ENCODE peak calls at places on chromosomes 11 and 22, in seven cellular contexts. L is PC-3, J is keratinocyte, X is HepG2, F is endothelial cell of umbilical vein, W is neural progenitor cell, V is PC-9. H is an unnamed sample.

GRCh38 chr11:61353109-61354067 is 8.3 kb downstream of the CYB561A3 start:
- DNase-seq in F (no peak), V (no peak), L (no peak), J (no peak), W (no peak), X (no peak), H (no peak)

GRCh38 chr11:77633856-77634425 is 3.7 kb downstream of the CLNS1A start:
- DNase-seq in W (no peak), V (no peak), F (no peak), L (no peak), J (no peak), X (no peak), H (no peak)

GRCh38 chr11:61513143-61513740 is 4.7 kb downstream of the LRRC10B start:
- DNase-seq in J (no peak), V (peak; percentile 77), F (no peak), W (no peak), X (no peak), L (peak; percentile 60), H (no peak)

GRCh38 chr11:62001450-62002178 is 34.2 kb upstream of the FTH1 start:
- DNase-seq in W (no peak), L (no peak), X (peak; percentile 91), V (no peak), J (no peak), F (no peak), H (no peak)

GRCh38 chr22:50246242-50247175 is 1.7 kb upstream of the TUBGCP6 start:
- DNase-seq in W (no peak), X (peak; percentile 39), F (no peak), V (no peak), L (peak; percentile 23), J (no peak), H (no peak)

GRCh38 chr11:104531075-104531474 is 367.1 kb upstream of the PDGFD start:
- DNase-seq in L (peak; percentile 57), F (peak; percentile 15), X (peak; percentile 0), W (peak; percentile 28), J (no peak), V (no peak), H (no peak)

GRCh38 chr11:36089920-36090319 is 146.1 kb downstream of the LDLRAD3 start:
- DNase-seq in W (no peak), L (no peak), X (peak; percentile 16), V (no peak), F (no peak), J (no peak), H (no peak)

GRCh38 chr11:37277896-37278465 is 679.9 kb upstream of the RAG2 start:
- DNase-seq in V (no peak), X (no peak), F (no peak), W (no peak), L (no peak), J (no peak), H (peak; percentile 91)

GRCh38 chr11:128628343-128628673 is 41.0 kb upstream of the ETS1 start:
- DNase-seq in V (no peak), W (no peak), J (no peak), L (no peak), X (no peak), F (no peak), H (no peak)

GRCh38 chr11:31883435-31883834 is 72.3 kb upstream of the PAX6 start:
- DNase-seq in W (no peak), X (no peak), L (no peak), F (no peak), J (no peak), V (no peak), H (no peak)
- TF ChIP-seq EZH2 in W (no peak), X (no peak), L (no peak), F (no peak), J (no peak), V (no peak), H (no peak)

GRCh38 chr11:13276852-13277718 is 505 bp upstream of the BMAL1 start:
- DNase-seq in J (peak; percentile 83), X (peak; percentile 89), V (peak; percentile 86), L (peak; percentile 96), F (peak; percentile 98), W (peak; percentile 99), H (no peak)
- TF ChIP-seq EZH2 in J (no peak), X (no peak), V (no peak), L (no peak), F (peak; percentile 82), W (peak; percentile 64), H (peak; percentile 66)

GRCh38 chr22:30541979-30542810 is 4.3 kb downstream of the SEC14L6 start:
- DNase-seq in J (no peak), L (no peak), X (no peak), W (peak; percentile 73), F (no peak), V (no peak), H (no peak)
- TF ChIP-seq EZH2 in J (peak; percentile 71), L (no peak), X (no peak), W (peak; percentile 42), F (peak; percentile 84), V (no peak), H (peak; percentile 68)

DNA sequence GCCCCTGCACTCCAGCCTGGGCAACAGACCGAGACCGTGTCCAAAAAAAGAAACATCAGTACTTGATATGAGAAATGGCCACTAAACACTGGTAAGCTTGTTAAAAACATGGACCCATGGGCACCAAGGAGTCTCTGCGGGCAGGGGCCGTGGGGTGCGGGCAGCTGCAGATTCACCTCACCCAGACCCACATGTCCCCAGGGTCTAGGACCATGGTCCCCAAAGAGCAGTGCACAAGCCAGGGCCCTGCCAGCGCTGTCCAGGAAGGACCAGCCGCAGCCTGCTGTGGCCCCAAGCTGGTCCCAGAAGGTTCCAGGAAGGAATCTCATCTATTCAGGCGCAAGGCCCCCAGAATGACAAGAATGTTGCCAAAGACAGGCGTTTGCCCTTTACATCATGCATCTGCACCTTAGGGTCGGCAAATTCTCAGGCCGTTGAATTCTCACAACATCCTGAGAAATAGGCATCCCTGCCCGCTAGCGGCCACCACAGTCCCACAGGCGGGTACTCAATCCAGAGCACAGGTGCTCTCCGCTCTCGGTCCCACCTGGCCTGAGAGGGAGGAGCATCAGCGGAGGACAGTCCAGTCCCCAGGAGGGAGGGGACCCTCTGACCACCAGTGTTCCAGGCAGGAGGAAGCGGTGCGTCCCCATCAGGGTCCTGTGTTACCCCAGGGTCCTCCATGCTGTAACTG is 9.5 kb downstream of the YPEL1 start:
- DNase-seq in F (no peak), X (no peak), J (no peak), V (no peak), L (no peak), W (no peak), H (no peak)
- TF ChIP-seq EZH2 in F (no peak), X (no peak), J (no peak), V (no peak), L (no peak), W (no peak), H (no peak)

DNA sequence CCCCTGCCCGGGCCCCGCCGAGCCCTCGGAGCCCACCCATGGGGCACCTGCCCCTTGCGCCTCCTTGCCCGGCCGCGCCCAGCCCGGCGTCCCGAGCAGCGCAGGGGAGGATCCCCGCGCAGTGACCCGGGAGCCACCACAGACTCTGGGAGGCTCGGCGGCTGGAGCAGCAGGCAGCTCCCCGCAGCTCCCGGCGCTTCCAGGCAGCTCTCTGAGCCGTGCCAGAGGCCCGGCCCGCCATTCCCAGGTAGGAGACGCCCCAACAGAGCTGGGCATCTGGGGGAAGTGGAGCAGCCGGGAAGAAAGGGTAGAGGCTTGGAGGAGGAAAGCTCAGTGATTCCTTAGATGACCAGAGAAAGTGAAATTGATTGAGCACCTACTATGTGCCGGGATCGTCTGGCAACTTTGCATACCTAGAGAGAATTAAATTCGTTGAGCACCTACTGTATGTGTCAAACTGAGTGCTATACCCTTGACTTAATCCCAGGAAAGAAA is 670 bp downstream of the RASD2 start:
- DNase-seq in V (no peak), L (peak; percentile 18), W (peak; percentile 68), J (no peak), X (no peak), F (no peak), H (no peak)
- TF ChIP-seq EZH2 in V (no peak), L (no peak), W (peak; percentile 67), J (no peak), X (peak; percentile 66), F (peak; percentile 76), H (no peak)

DNA sequence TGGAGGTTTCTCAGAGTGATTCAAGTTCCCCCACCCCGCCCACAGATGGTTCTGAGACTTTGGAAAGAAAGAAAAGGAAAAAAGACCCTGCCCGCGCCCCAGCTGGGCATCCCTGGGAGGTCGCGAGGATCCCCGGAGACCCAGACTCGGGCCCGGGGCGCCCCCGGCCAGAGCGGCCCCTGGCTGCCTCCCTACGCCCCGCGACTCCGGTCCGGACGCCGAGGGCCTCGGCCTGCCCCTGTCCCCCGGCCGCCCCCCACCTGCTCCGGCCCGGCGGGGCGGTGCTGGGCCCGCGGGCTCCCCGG is 2.3 kb upstream of the AIFM3 start:
- DNase-seq in F (no peak), X (no peak), V (no peak), L (no peak), W (no peak), J (no peak), H (no peak)
- TF ChIP-seq EZH2 in F (peak; percentile 66), X (no peak), V (no peak), L (no peak), W (no peak), J (no peak), H (no peak)

GRCh38 chr11:14642873-14643696 is 519 bp upstream of the PDE3B start:
- DNase-seq in X (no peak), V (no peak), F (no peak), W (peak; percentile 5), L (no peak), J (no peak), H (no peak)

GRCh38 chr11:14645985-14646900 is 2.6 kb downstream of the PDE3B start:
- DNase-seq in V (no peak), X (no peak), F (no peak), J (no peak), W (no peak), L (no peak), H (no peak)

GRCh38 chr11:14644396-14645246 is 1.0 kb downstream of the PDE3B start:
- DNase-seq in W (peak; percentile 65), F (peak; percentile 38), X (peak; percentile 45), L (no peak), V (no peak), J (no peak), H (no peak)

GRCh38 chr11:14643697-14644395 is at the start of gene PDE3B:
- DNase-seq in X (peak; percentile 83), L (peak; percentile 27), V (peak; percentile 47), W (peak; percentile 92), J (no peak), F (peak; percentile 35), H (no peak)

GRCh38 chr11:14645247-14645912 is 1.8 kb downstream of the PDE3B start:
- DNase-seq in V (no peak), F (peak; percentile 28), W (no peak), L (no peak), J (no peak), X (peak; percentile 28), H (no peak)
- TF ChIP-seq EZH2 in V (no peak), F (no peak), W (no peak), L (no peak), J (no peak), X (no peak), H (no peak)

GRCh38 chr11:33869511-33870422 is 22.1 kb downstream of the LMO2 start:
- DNase-seq in F (peak; percentile 92), X (no peak), J (no peak), W (peak; percentile 84), L (peak; percentile 21), V (no peak), H (no peak)
- TF ChIP-seq EZH2 in F (no peak), X (no peak), J (no peak), W (no peak), L (no peak), V (peak; percentile 63), H (no peak)